ENCODE peak calls at places on chromosomes 11 and 22, in four cellular contexts. One of them, this sample, is unnamed.

GRCh38 chr11:89321401-89321800 is 143.7 kb downstream of the TYR start:
- DNase-seq in choroid plexus epithelial cell: no peak
- DNase-seq in stimulated activated CD4-positive, alpha-beta T cell treated with anti-CD3 and anti-CD28 coated beads, Interleukin-1b, Interleukin-23, amount 100 ng/mL, for 4 hours: no peak
- DNase-seq in IMR-90: no peak
- DNase-seq in this sample: no peak

GRCh38 chr22:27310966-27311665 is 490.4 kb downstream of the MN1 start:
- DNase-seq in IMR-90: no peak
- DNase-seq in stimulated activated CD4-positive, alpha-beta T cell treated with anti-CD3 and anti-CD28 coated beads, Interleukin-1b, Interleukin-23, amount 100 ng/mL, for 4 hours: no peak
- DNase-seq in choroid plexus epithelial cell: no peak
- DNase-seq in this sample: no peak

GRCh38 chr11:13316528-13316961 is 39.0 kb downstream of the BMAL1 start:
- DNase-seq in IMR-90: peak; percentile 55
- DNase-seq in stimulated activated CD4-positive, alpha-beta T cell treated with anti-CD3 and anti-CD28 coated beads, Interleukin-1b, Interleukin-23, amount 100 ng/mL, for 4 hours: no peak
- DNase-seq in choroid plexus epithelial cell: peak; percentile 50
- DNase-seq in this sample: no peak

GRCh38 chr22:19178065-19178658 is 374 bp downstream of the SLC25A1 start:
- DNase-seq in IMR-90: peak; percentile 11
- DNase-seq in choroid plexus epithelial cell: peak; percentile 26
- DNase-seq in stimulated activated CD4-positive, alpha-beta T cell treated with anti-CD3 and anti-CD28 coated beads, Interleukin-1b, Interleukin-23, amount 100 ng/mL, for 4 hours: peak; percentile 56
- DNase-seq in this sample: peak; percentile 51

GRCh38 chr11:86800076-86800955 is at the start of gene PRSS23:
- DNase-seq in choroid plexus epithelial cell: peak; percentile 54
- DNase-seq in stimulated activated CD4-positive, alpha-beta T cell treated with anti-CD3 and anti-CD28 coated beads, Interleukin-1b, Interleukin-23, amount 100 ng/mL, for 4 hours: peak; percentile 37
- DNase-seq in IMR-90: peak; percentile 44
- DNase-seq in this sample: peak; percentile 68

GRCh38 chr11:1774886-1775285 is 11.2 kb upstream of the CTSD start:
- DNase-seq in choroid plexus epithelial cell: no peak
- DNase-seq in IMR-90: no peak
- DNase-seq in stimulated activated CD4-positive, alpha-beta T cell treated with anti-CD3 and anti-CD28 coated beads, Interleukin-1b, Interleukin-23, amount 100 ng/mL, for 4 hours: no peak
- DNase-seq in this sample: no peak

GRCh38 chr22:45224331-45224730 is 16.4 kb downstream of the KIAA0930 start:
- DNase-seq in choroid plexus epithelial cell: no peak
- DNase-seq in IMR-90: no peak
- DNase-seq in stimulated activated CD4-positive, alpha-beta T cell treated with anti-CD3 and anti-CD28 coated beads, Interleukin-1b, Interleukin-23, amount 100 ng/mL, for 4 hours: no peak
- DNase-seq in this sample: no peak

GRCh38 chr11:96050435-96051182 is 126.7 kb upstream of the MTMR2 start:
- DNase-seq in choroid plexus epithelial cell: peak; percentile 97
- DNase-seq in stimulated activated CD4-positive, alpha-beta T cell treated with anti-CD3 and anti-CD28 coated beads, Interleukin-1b, Interleukin-23, amount 100 ng/mL, for 4 hours: no peak
- DNase-seq in IMR-90: peak; percentile 86
- DNase-seq in this sample: peak; percentile 92

GRCh38 chr11:19342036-19342435 is 101.3 kb upstream of the E2F8 start:
- DNase-seq in IMR-90: no peak
- DNase-seq in choroid plexus epithelial cell: no peak
- DNase-seq in stimulated activated CD4-positive, alpha-beta T cell treated with anti-CD3 and anti-CD28 coated beads, Interleukin-1b, Interleukin-23, amount 100 ng/mL, for 4 hours: no peak
- DNase-seq in this sample: no peak

GRCh38 chr11:125591659-125592304 is 870 bp upstream of the STT3A start:
- DNase-seq in choroid plexus epithelial cell: peak; percentile 58
- DNase-seq in IMR-90: peak; percentile 13
- DNase-seq in stimulated activated CD4-positive, alpha-beta T cell treated with anti-CD3 and anti-CD28 coated beads, Interleukin-1b, Interleukin-23, amount 100 ng/mL, for 4 hours: peak; percentile 19
- DNase-seq in this sample: no peak

GRCh38 chr11:62399172-62399867 is 19.5 kb upstream of the SCGB1A1 start:
- DNase-seq in choroid plexus epithelial cell: peak; percentile 81
- DNase-seq in stimulated activated CD4-positive, alpha-beta T cell treated with anti-CD3 and anti-CD28 coated beads, Interleukin-1b, Interleukin-23, amount 100 ng/mL, for 4 hours: no peak
- DNase-seq in IMR-90: no peak
- DNase-seq in this sample: no peak

GRCh38 chr22:26612652-26613051 is 5.2 kb downstream of the CRYBB1 start:
- DNase-seq in IMR-90: no peak
- DNase-seq in choroid plexus epithelial cell: no peak
- DNase-seq in stimulated activated CD4-positive, alpha-beta T cell treated with anti-CD3 and anti-CD28 coated beads, Interleukin-1b, Interleukin-23, amount 100 ng/mL, for 4 hours: no peak
- DNase-seq in this sample: no peak

GRCh38 chr11:88680806-88681205 is 343.3 kb upstream of the CTSC start:
- DNase-seq in choroid plexus epithelial cell: peak; percentile 10
- DNase-seq in stimulated activated CD4-positive, alpha-beta T cell treated with anti-CD3 and anti-CD28 coated beads, Interleukin-1b, Interleukin-23, amount 100 ng/mL, for 4 hours: no peak
- DNase-seq in IMR-90: peak; percentile 6
- DNase-seq in this sample: no peak

GRCh38 chr22:45626198-45626651 is 45.4 kb upstream of the ATXN10 start:
- DNase-seq in stimulated activated CD4-positive, alpha-beta T cell treated with anti-CD3 and anti-CD28 coated beads, Interleukin-1b, Interleukin-23, amount 100 ng/mL, for 4 hours: no peak
- DNase-seq in IMR-90: no peak
- DNase-seq in choroid plexus epithelial cell: no peak
- DNase-seq in this sample: no peak

GRCh38 chr22:42977574-42977973 is 37.4 kb downstream of the PACSIN2 start:
- DNase-seq in stimulated activated CD4-positive, alpha-beta T cell treated with anti-CD3 and anti-CD28 coated beads, Interleukin-1b, Interleukin-23, amount 100 ng/mL, for 4 hours: no peak
- DNase-seq in IMR-90: no peak
- DNase-seq in choroid plexus epithelial cell: no peak
- DNase-seq in this sample: no peak

GRCh38 chr11:66124564-66124963 is 54.5 kb downstream of the PACS1 start:
- DNase-seq in stimulated activated CD4-positive, alpha-beta T cell treated with anti-CD3 and anti-CD28 coated beads, Interleukin-1b, Interleukin-23, amount 100 ng/mL, for 4 hours: no peak
- DNase-seq in IMR-90: peak; percentile 83
- DNase-seq in choroid plexus epithelial cell: no peak
- DNase-seq in this sample: peak; percentile 63

GRCh38 chr11:12075822-12076821 is 34.3 kb upstream of the MICAL2 start:
- DNase-seq in stimulated activated CD4-positive, alpha-beta T cell treated with anti-CD3 and anti-CD28 coated beads, Interleukin-1b, Interleukin-23, amount 100 ng/mL, for 4 hours: no peak
- DNase-seq in IMR-90: peak; percentile 100
- DNase-seq in choroid plexus epithelial cell: peak; percentile 98
- DNase-seq in this sample: peak; percentile 100

GRCh38 chr11:43962383-43962969 is 20.0 kb downstream of the C11orf96 start:
- DNase-seq in IMR-90: no peak
- DNase-seq in choroid plexus epithelial cell: peak; percentile 51
- DNase-seq in stimulated activated CD4-positive, alpha-beta T cell treated with anti-CD3 and anti-CD28 coated beads, Interleukin-1b, Interleukin-23, amount 100 ng/mL, for 4 hours: no peak
- DNase-seq in this sample: peak; percentile 41

GRCh38 chr11:12087075-12087775 is 23.2 kb upstream of the MICAL2 start:
- DNase-seq in IMR-90: peak; percentile 78
- DNase-seq in stimulated activated CD4-positive, alpha-beta T cell treated with anti-CD3 and anti-CD28 coated beads, Interleukin-1b, Interleukin-23, amount 100 ng/mL, for 4 hours: no peak
- DNase-seq in choroid plexus epithelial cell: peak; percentile 57
- DNase-seq in this sample: peak; percentile 88